ENCODE peak calls at places on chromosome 10, in five cellular contexts. One of them, this sample, is unnamed.

GRCh38 chr10:60517805-60518204 is 128.1 kb upstream of the ANK3 start:
- DNase-seq in AG08395: no peak
- DNase-seq in DMS153: no peak
- DNase-seq in activated CD4-positive, alpha-beta T cell treated with anti-CD3 and anti-CD28 coated beads for 4 hours: no peak
- DNase-seq in CMK: no peak
- DNase-seq in this sample: no peak

GRCh38 chr10:28997736-28998135 is 291.1 kb upstream of the LYZL1 start:
- DNase-seq in AG08395: no peak
- DNase-seq in DMS153: no peak
- DNase-seq in activated CD4-positive, alpha-beta T cell treated with anti-CD3 and anti-CD28 coated beads for 4 hours: no peak
- DNase-seq in CMK: no peak
- DNase-seq in this sample: no peak

GRCh38 chr10:101066146-101066889 is 4.5 kb downstream of the KAZALD1 start:
- DNase-seq in AG08395: peak; percentile 67
- DNase-seq in DMS153: peak; percentile 68
- DNase-seq in activated CD4-positive, alpha-beta T cell treated with anti-CD3 and anti-CD28 coated beads for 4 hours: peak; percentile 46
- DNase-seq in CMK: peak; percentile 70
- DNase-seq in this sample: peak; percentile 92

GRCh38 chr10:3807221-3807927 is 22.4 kb upstream of the KLF6 start:
- DNase-seq in AG08395: no peak
- DNase-seq in DMS153: no peak
- DNase-seq in activated CD4-positive, alpha-beta T cell treated with anti-CD3 and anti-CD28 coated beads for 4 hours: no peak
- DNase-seq in CMK: no peak
- DNase-seq in this sample: no peak

GRCh38 chr10:43219848-43220247 is 47.0 kb downstream of the RASGEF1A start:
- DNase-seq in AG08395: no peak
- DNase-seq in DMS153: no peak
- DNase-seq in activated CD4-positive, alpha-beta T cell treated with anti-CD3 and anti-CD28 coated beads for 4 hours: no peak
- DNase-seq in CMK: no peak
- DNase-seq in this sample: no peak

GRCh38 chr10:69733791-69734261 is 67.9 kb upstream of the COL13A1 start:
- DNase-seq in AG08395: peak; percentile 94
- DNase-seq in DMS153: no peak
- DNase-seq in activated CD4-positive, alpha-beta T cell treated with anti-CD3 and anti-CD28 coated beads for 4 hours: no peak
- DNase-seq in CMK: no peak
- DNase-seq in this sample: no peak

GRCh38 chr10:14056545-14057332 is 274.0 kb downstream of the FRMD4A start:
- DNase-seq in AG08395: peak; percentile 79
- DNase-seq in DMS153: no peak
- DNase-seq in activated CD4-positive, alpha-beta T cell treated with anti-CD3 and anti-CD28 coated beads for 4 hours: no peak
- DNase-seq in CMK: no peak
- DNase-seq in this sample: no peak

GRCh38 chr10:113447278-113447677 is 105.6 kb upstream of the HABP2 start:
- DNase-seq in AG08395: no peak
- DNase-seq in DMS153: no peak
- DNase-seq in activated CD4-positive, alpha-beta T cell treated with anti-CD3 and anti-CD28 coated beads for 4 hours: no peak
- DNase-seq in CMK: no peak
- DNase-seq in this sample: no peak

GRCh38 chr10:125840955-125841354 is 17.6 kb downstream of the BCCIP start:
- DNase-seq in AG08395: no peak
- DNase-seq in DMS153: peak; percentile 34
- DNase-seq in activated CD4-positive, alpha-beta T cell treated with anti-CD3 and anti-CD28 coated beads for 4 hours: no peak
- DNase-seq in CMK: no peak
- DNase-seq in this sample: no peak

GRCh38 chr10:86392723-86393094 is 26.1 kb upstream of the GRID1 start:
- DNase-seq in AG08395: no peak
- DNase-seq in DMS153: no peak
- DNase-seq in activated CD4-positive, alpha-beta T cell treated with anti-CD3 and anti-CD28 coated beads for 4 hours: no peak
- DNase-seq in CMK: no peak
- DNase-seq in this sample: no peak

GRCh38 chr10:127145173-127145572 is 51.2 kb downstream of the INSYN2A start:
- DNase-seq in AG08395: peak; percentile 69
- DNase-seq in DMS153: no peak
- DNase-seq in activated CD4-positive, alpha-beta T cell treated with anti-CD3 and anti-CD28 coated beads for 4 hours: no peak
- DNase-seq in CMK: no peak
- DNase-seq in this sample: no peak

GRCh38 chr10:98833550-98833949 is 386.8 kb upstream of the HPS1 start:
- DNase-seq in AG08395: no peak
- DNase-seq in DMS153: no peak
- DNase-seq in activated CD4-positive, alpha-beta T cell treated with anti-CD3 and anti-CD28 coated beads for 4 hours: no peak
- DNase-seq in CMK: peak; percentile 21
- DNase-seq in this sample: no peak

GRCh38 chr10:119162121-119162520 is 3.4 kb downstream of the SFXN4 start:
- DNase-seq in AG08395: no peak
- DNase-seq in DMS153: no peak
- DNase-seq in activated CD4-positive, alpha-beta T cell treated with anti-CD3 and anti-CD28 coated beads for 4 hours: no peak
- DNase-seq in CMK: no peak
- DNase-seq in this sample: no peak

GRCh38 chr10:25959540-25960232 is 25.7 kb downstream of the MYO3A start:
- DNase-seq in AG08395: no peak
- DNase-seq in DMS153: no peak
- DNase-seq in activated CD4-positive, alpha-beta T cell treated with anti-CD3 and anti-CD28 coated beads for 4 hours: no peak
- DNase-seq in CMK: no peak
- DNase-seq in this sample: no peak

GRCh38 chr10:66277481-66277880 is 648.4 kb upstream of the LRRTM3 start:
- DNase-seq in AG08395: no peak
- DNase-seq in DMS153: no peak
- DNase-seq in activated CD4-positive, alpha-beta T cell treated with anti-CD3 and anti-CD28 coated beads for 4 hours: no peak
- DNase-seq in CMK: no peak
- DNase-seq in this sample: no peak

GRCh38 chr10:3362415-3362814 is 189.8 kb upstream of the PITRM1 start:
- DNase-seq in AG08395: no peak
- DNase-seq in DMS153: no peak
- DNase-seq in activated CD4-positive, alpha-beta T cell treated with anti-CD3 and anti-CD28 coated beads for 4 hours: no peak
- DNase-seq in CMK: no peak
- DNase-seq in this sample: no peak

GRCh38 chr10:70772627-70773026 is 12.6 kb downstream of the TBATA start:
- DNase-seq in AG08395: no peak
- DNase-seq in DMS153: no peak
- DNase-seq in activated CD4-positive, alpha-beta T cell treated with anti-CD3 and anti-CD28 coated beads for 4 hours: no peak
- DNase-seq in CMK: no peak
- DNase-seq in this sample: no peak

GRCh38 chr10:17215782-17216122 is 12.3 kb upstream of the VIM start:
- DNase-seq in AG08395: no peak
- DNase-seq in DMS153: no peak
- DNase-seq in activated CD4-positive, alpha-beta T cell treated with anti-CD3 and anti-CD28 coated beads for 4 hours: no peak
- DNase-seq in CMK: no peak
- DNase-seq in this sample: no peak

GRCh38 chr10:50417906-50418697 is 166.8 kb upstream of the ASAH2 start:
- DNase-seq in AG08395: peak; percentile 91
- DNase-seq in DMS153: no peak
- DNase-seq in activated CD4-positive, alpha-beta T cell treated with anti-CD3 and anti-CD28 coated beads for 4 hours: peak; percentile 24
- DNase-seq in CMK: peak; percentile 20
- DNase-seq in this sample: peak; percentile 63

GRCh38 chr10:86968994-86969355 is 693 bp downstream of the ADIRF start:
- DNase-seq in AG08395: no peak
- DNase-seq in DMS153: no peak
- DNase-seq in activated CD4-positive, alpha-beta T cell treated with anti-CD3 and anti-CD28 coated beads for 4 hours: no peak
- DNase-seq in CMK: no peak
- DNase-seq in this sample: no peak

GRCh38 chr10:111511751-111512150 is 434.9 kb downstream of the ADRA2A start:
- DNase-seq in AG08395: peak; percentile 34
- DNase-seq in DMS153: no peak
- DNase-seq in activated CD4-positive, alpha-beta T cell treated with anti-CD3 and anti-CD28 coated beads for 4 hours: no peak
- DNase-seq in CMK: no peak
- DNase-seq in this sample: no peak

GRCh38 chr10:112639291-112639690 is 192.3 kb downstream of the VTI1A start:
- DNase-seq in AG08395: no peak
- DNase-seq in DMS153: no peak
- DNase-seq in activated CD4-positive, alpha-beta T cell treated with anti-CD3 and anti-CD28 coated beads for 4 hours: no peak
- DNase-seq in CMK: no peak
- DNase-seq in this sample: no peak

GRCh38 chr10:107341281-107341680 is 176.8 kb upstream of the SORCS1 start:
- DNase-seq in AG08395: no peak
- DNase-seq in DMS153: no peak
- DNase-seq in activated CD4-positive, alpha-beta T cell treated with anti-CD3 and anti-CD28 coated beads for 4 hours: no peak
- DNase-seq in CMK: no peak
- DNase-seq in this sample: no peak

GRCh38 chr10:8288600-8288999 is 234.1 kb downstream of the GATA3 start:
- DNase-seq in AG08395: no peak
- DNase-seq in DMS153: no peak
- DNase-seq in activated CD4-positive, alpha-beta T cell treated with anti-CD3 and anti-CD28 coated beads for 4 hours: no peak
- DNase-seq in CMK: no peak
- DNase-seq in this sample: no peak

GRCh38 chr10:114615600-114616007 is 42.5 kb downstream of the ABLIM1 start:
- DNase-seq in AG08395: no peak
- DNase-seq in DMS153: no peak
- DNase-seq in activated CD4-positive, alpha-beta T cell treated with anti-CD3 and anti-CD28 coated beads for 4 hours: no peak
- DNase-seq in CMK: no peak
- DNase-seq in this sample: no peak

GRCh38 chr10:17028843-17029580 is 100.6 kb downstream of the CUBN start:
- DNase-seq in AG08395: no peak
- DNase-seq in DMS153: no peak
- DNase-seq in activated CD4-positive, alpha-beta T cell treated with anti-CD3 and anti-CD28 coated beads for 4 hours: no peak
- DNase-seq in CMK: no peak
- DNase-seq in this sample: no peak

GRCh38 chr10:30591249-30591670 is 38.3 kb downstream of the LYZL2 start:
- DNase-seq in AG08395: peak; percentile 55
- DNase-seq in DMS153: peak; percentile 36
- DNase-seq in activated CD4-positive, alpha-beta T cell treated with anti-CD3 and anti-CD28 coated beads for 4 hours: peak; percentile 58
- DNase-seq in CMK: no peak
- DNase-seq in this sample: peak; percentile 29

GRCh38 chr10:14952851-14953451 is 945 bp downstream of the DCLRE1C start:
- DNase-seq in AG08395: peak; percentile 8
- DNase-seq in DMS153: no peak
- DNase-seq in activated CD4-positive, alpha-beta T cell treated with anti-CD3 and anti-CD28 coated beads for 4 hours: no peak
- DNase-seq in CMK: no peak
- DNase-seq in this sample: no peak

GRCh38 chr10:72229261-72230251 is 13.5 kb upstream of the ASCC1 start:
- DNase-seq in AG08395: no peak
- DNase-seq in DMS153: peak; percentile 12
- DNase-seq in activated CD4-positive, alpha-beta T cell treated with anti-CD3 and anti-CD28 coated beads for 4 hours: no peak
- DNase-seq in CMK: no peak
- DNase-seq in this sample: no peak

GRCh38 chr10:77681839-77682238 is 44.2 kb upstream of the KCNMA1 start:
- DNase-seq in AG08395: no peak
- DNase-seq in DMS153: no peak
- DNase-seq in activated CD4-positive, alpha-beta T cell treated with anti-CD3 and anti-CD28 coated beads for 4 hours: no peak
- DNase-seq in CMK: no peak
- DNase-seq in this sample: no peak

This sample was measured in transverse colon.